ENCODE peak calls at places on chromosomes 12 and 14, in five cellular contexts. One of them, this sample, is unnamed.

GRCh38 chr12:66603458-66603857 is 75.4 kb downstream of the GRIP1 start:
- DNase-seq in astrocyte of the spinal cord: no peak
- DNase-seq in epithelial cell of esophagus: peak; percentile 43
- DNase-seq in GM20000: no peak
- DNase-seq in GM10248: no peak
- DNase-seq in this sample: no peak

GRCh38 chr12:107092669-107093546 is 441 bp downstream of the CRY1 start:
- DNase-seq in epithelial cell of esophagus: peak; percentile 63
- DNase-seq in astrocyte of the spinal cord: no peak
- DNase-seq in GM20000: peak; percentile 27
- DNase-seq in GM10248: peak; percentile 29
- DNase-seq in this sample: no peak

GRCh38 chr12:50032516-50033316 is 7.4 kb upstream of the RACGAP1 start:
- DNase-seq in GM20000: peak; percentile 43
- DNase-seq in GM10248: no peak
- DNase-seq in astrocyte of the spinal cord: no peak
- DNase-seq in epithelial cell of esophagus: no peak
- DNase-seq in this sample: no peak

GRCh38 chr12:119118625-119119024 is 60.1 kb upstream of the HSPB8 start:
- DNase-seq in GM20000: no peak
- DNase-seq in epithelial cell of esophagus: no peak
- DNase-seq in astrocyte of the spinal cord: no peak
- DNase-seq in GM10248: no peak
- DNase-seq in this sample: no peak

GRCh38 chr12:49365542-49365941 is 1.7 kb upstream of the SPATS2 start:
- DNase-seq in GM20000: no peak
- DNase-seq in astrocyte of the spinal cord: peak; percentile 79
- DNase-seq in GM10248: no peak
- DNase-seq in epithelial cell of esophagus: peak; percentile 57
- DNase-seq in this sample: no peak

GRCh38 chr14:61338457-61338856 is 17.1 kb downstream of the PRKCH start:
- DNase-seq in GM20000: no peak
- DNase-seq in astrocyte of the spinal cord: no peak
- DNase-seq in epithelial cell of esophagus: no peak
- DNase-seq in GM10248: no peak
- DNase-seq in this sample: no peak

GRCh38 chr14:90561031-90561430 is 164.2 kb downstream of the CALM1 start:
- DNase-seq in astrocyte of the spinal cord: no peak
- DNase-seq in GM10248: no peak
- DNase-seq in GM20000: no peak
- DNase-seq in epithelial cell of esophagus: no peak
- DNase-seq in this sample: no peak

GRCh38 chr12:6416596-6416995 is 28.2 kb upstream of the CD27 start:
- DNase-seq in astrocyte of the spinal cord: no peak
- DNase-seq in epithelial cell of esophagus: no peak
- DNase-seq in GM10248: no peak
- DNase-seq in GM20000: no peak
- DNase-seq in this sample: no peak

GRCh38 chr12:10501031-10501430 is 4.7 kb upstream of the EIF2S3B start:
- DNase-seq in epithelial cell of esophagus: peak; percentile 34
- DNase-seq in astrocyte of the spinal cord: peak; percentile 39
- DNase-seq in GM20000: no peak
- DNase-seq in GM10248: no peak
- DNase-seq in this sample: no peak

DNA sequence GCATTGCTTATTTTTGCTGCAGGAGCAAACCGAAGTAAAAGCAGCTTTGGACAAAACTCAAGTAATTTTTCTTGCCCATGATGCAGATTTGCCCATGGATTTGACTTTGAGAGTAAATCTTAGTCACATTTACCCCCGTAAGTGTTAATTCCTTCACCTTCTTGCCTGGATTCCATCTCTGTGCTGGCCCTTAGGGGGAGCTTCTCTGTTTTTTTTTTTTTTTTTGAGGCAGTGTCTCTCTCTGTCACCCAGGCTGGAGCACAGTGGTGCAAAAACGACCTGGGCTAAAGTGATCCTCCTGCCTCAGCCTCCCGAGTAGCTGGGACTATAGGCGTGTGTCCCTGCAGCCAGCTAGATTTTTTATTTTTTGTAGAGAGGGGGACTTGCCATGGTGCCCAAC is 210.2 kb downstream of the FUT8 start:
- DNase-seq in astrocyte of the spinal cord: no peak
- DNase-seq in epithelial cell of esophagus: no peak
- DNase-seq in GM10248: no peak
- DNase-seq in GM20000: no peak
- DNase-seq in this sample: no peak
- TF ChIP-seq CTCF in astrocyte of the spinal cord: no peak
- TF ChIP-seq CTCF in epithelial cell of esophagus: no peak
- TF ChIP-seq CTCF in GM10248: no peak
- TF ChIP-seq CTCF in GM20000: no peak
- TF ChIP-seq CTCF in this sample: no peak

DNA sequence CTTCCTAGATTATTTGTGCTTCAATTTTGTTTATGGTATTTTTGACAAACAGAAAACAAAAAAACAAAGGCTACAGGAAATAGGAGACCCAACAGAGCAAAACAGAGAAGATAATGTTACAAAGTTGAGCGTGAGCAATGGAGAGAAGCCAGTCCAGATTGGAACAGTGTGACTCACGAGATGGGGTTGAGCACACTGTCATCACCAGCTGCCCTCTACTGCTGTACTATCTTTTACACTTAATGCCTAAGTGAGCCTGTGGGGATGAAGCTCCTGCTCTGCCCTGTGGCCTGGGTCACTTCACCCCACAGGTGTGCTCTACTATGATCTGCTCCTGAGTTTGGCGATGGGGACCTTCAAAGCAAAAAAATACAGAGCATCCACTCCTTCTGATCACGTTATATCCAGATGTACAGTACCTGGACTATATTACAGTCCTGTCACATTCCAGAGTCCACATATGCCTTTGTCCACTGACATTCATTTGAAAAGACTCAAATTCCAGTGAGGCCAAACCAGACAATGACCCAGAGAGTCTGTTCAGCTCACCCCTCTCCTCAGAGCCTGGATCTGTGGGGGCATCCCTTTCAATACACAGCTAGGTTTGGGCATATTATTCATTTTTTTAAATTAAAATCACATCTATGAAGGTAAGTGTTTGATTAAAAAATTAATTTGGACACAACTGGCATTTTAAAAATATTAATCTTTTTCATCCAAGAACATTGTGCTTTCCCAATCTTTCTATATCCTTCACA is 4.4 kb downstream of the IPO8 start:
- DNase-seq in GM10248: no peak
- DNase-seq in astrocyte of the spinal cord: peak; percentile 66
- DNase-seq in epithelial cell of esophagus: peak; percentile 81
- DNase-seq in GM20000: no peak
- DNase-seq in this sample: no peak
- TF ChIP-seq CTCF in GM10248: no peak
- TF ChIP-seq CTCF in astrocyte of the spinal cord: no peak
- TF ChIP-seq CTCF in epithelial cell of esophagus: no peak
- TF ChIP-seq CTCF in GM20000: no peak
- TF ChIP-seq CTCF in this sample: no peak

DNA sequence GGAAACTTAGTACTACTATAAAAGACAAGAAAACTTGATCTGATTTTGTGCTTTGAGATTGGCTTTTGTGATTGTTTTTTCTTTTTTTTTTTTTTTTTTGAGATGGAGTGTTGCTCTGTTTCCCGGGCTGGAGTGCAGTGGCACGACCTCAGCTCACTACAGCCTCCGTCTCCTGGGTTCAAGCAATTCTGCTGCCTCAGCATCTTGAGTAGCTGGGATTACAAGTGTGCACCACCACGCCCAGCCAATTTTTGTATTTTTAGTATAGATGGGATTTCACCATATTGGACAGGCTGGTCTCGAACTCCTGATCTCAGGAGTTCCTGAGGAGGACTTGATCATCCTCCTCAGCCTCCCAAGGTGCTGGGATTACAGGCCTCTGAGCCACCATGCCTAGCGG is 26.4 kb downstream of the AEBP2 start:
- DNase-seq in astrocyte of the spinal cord: no peak
- DNase-seq in epithelial cell of esophagus: no peak
- DNase-seq in GM20000: no peak
- DNase-seq in GM10248: no peak
- DNase-seq in this sample: no peak
- TF ChIP-seq CTCF in astrocyte of the spinal cord: no peak
- TF ChIP-seq CTCF in epithelial cell of esophagus: no peak
- TF ChIP-seq CTCF in GM20000: no peak
- TF ChIP-seq CTCF in GM10248: no peak
- TF ChIP-seq CTCF in this sample: no peak

DNA sequence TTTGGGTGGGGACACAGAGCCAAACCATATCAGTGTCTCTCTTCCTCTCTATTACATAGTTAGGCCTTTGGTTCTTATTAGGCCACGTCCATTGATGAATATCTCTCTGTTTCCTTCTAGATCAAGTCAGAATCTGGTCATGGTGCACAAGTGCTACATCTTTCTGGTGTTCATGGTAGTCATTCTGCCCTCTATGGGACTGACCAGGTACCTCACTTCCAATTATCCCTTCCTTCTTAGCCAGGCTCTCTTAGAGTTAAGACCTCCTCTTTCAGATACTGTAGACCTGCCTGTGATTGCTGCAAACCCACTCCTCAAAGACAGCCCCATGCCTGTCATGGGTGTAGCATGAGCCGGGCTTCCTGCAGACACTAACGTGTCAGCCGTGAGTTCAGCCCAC is 25.2 kb downstream of the NGB start:
- DNase-seq in GM10248: no peak
- DNase-seq in astrocyte of the spinal cord: no peak
- DNase-seq in GM20000: no peak
- DNase-seq in epithelial cell of esophagus: no peak
- DNase-seq in this sample: no peak
- TF ChIP-seq CTCF in GM10248: no peak
- TF ChIP-seq CTCF in astrocyte of the spinal cord: no peak
- TF ChIP-seq CTCF in GM20000: no peak
- TF ChIP-seq CTCF in epithelial cell of esophagus: peak; percentile 21
- TF ChIP-seq CTCF in this sample: no peak

This sample was measured in GM06990.